ENCODE peak calls at places on chromosomes 16 and 17, in ten cellular contexts. P is Kasumi-1; V is central memory CD4-positive, alpha-beta T cell; Y is germinal center; L is stimulated activated CD4-positive, alpha-beta T cell treated with anti-CD3 and anti-CD28 coated beads, Interleukin-4, amount 100 ng/mL, for 1 hour; Z is T-helper 9 cell; A is nucleus accumbens; G is ELR; C is T-helper 17 cell; J is NAMALWA. E is an unnamed sample.

GRCh38 chr16:85571813-85572619 is 41.1 kb upstream of the GSE1 start:
- DNase-seq in V (no peak), G (no peak), Z (no peak), P (peak), L (no peak), A (no peak), J (peak), Y (peak), C (no peak), E (no peak)

GRCh38 chr16:80058236-80058635 is 457.7 kb upstream of the MAF start:
- DNase-seq in L (no peak), G (no peak), Z (no peak), P (no peak), J (no peak), V (no peak), Y (no peak), A (no peak), C (no peak), E (no peak)

GRCh38 chr16:50797456-50797855 is 55.6 kb downstream of the CYLD start:
- DNase-seq in V (no peak), L (no peak), C (no peak), Z (no peak), J (no peak), P (no peak), A (no peak), Y (no peak), G (peak), E (no peak)

GRCh38 chr16:27999687-28000086 is 63.8 kb downstream of the GSG1L start:
- DNase-seq in L (no peak), J (no peak), G (peak), A (no peak), C (no peak), Z (no peak), Y (no peak), P (no peak), V (no peak), E (no peak)

GRCh38 chr17:72440961-72441360 is 320.1 kb downstream of the SOX9 start:
- DNase-seq in P (no peak), V (no peak), C (no peak), L (no peak), A (no peak), J (no peak), Z (no peak), Y (no peak), G (no peak), E (no peak)

GRCh38 chr17:65474658-65475057 is 86.8 kb downstream of the AXIN2 start:
- DNase-seq in Y (no peak), P (no peak), C (no peak), A (no peak), G (no peak), J (peak), V (no peak), Z (no peak), L (no peak), E (no peak)

GRCh38 chr17:4043862-4044261 is 79.6 kb upstream of the ATP2A3 start:
- DNase-seq in V (peak), Z (peak), L (peak), P (no peak), Y (no peak), C (no peak), G (no peak), A (no peak), J (peak), E (no peak)

GRCh38 chr17:63911657-63912100 is 621 bp upstream of the CSHL1 start:
- DNase-seq in Y (peak), J (peak), A (no peak), P (peak), Z (peak), L (peak), C (peak), V (peak), G (peak), E (peak)

GRCh38 chr17:1853698-1854097 is 23.9 kb downstream of the RPA1 start:
- DNase-seq in A (no peak), C (no peak), P (no peak), J (no peak), V (no peak), L (no peak), G (no peak), Z (no peak), Y (no peak), E (no peak)

GRCh38 chr17:7878234-7878633 is 10.4 kb upstream of the CHD3 start:
- DNase-seq in V (no peak), J (no peak), Y (no peak), A (no peak), C (no peak), L (no peak), Z (no peak), G (no peak), P (no peak), E (no peak)

GRCh38 chr16:48534601-48535340 is 75.2 kb downstream of the N4BP1 start:
- DNase-seq in Z (no peak), C (no peak), G (no peak), A (no peak), J (no peak), L (no peak), Y (no peak), V (no peak), P (no peak), E (no peak)

GRCh38 chr17:9729735-9730420 is 61.5 kb downstream of the DHRS7C start:
- DNase-seq in G (peak), P (no peak), Z (no peak), V (no peak), C (no peak), A (no peak), Y (no peak), J (no peak), L (no peak), E (no peak)

GRCh38 chr16:58471209-58471975 is 28.6 kb upstream of the NDRG4 start:
- DNase-seq in Z (no peak), L (no peak), P (no peak), V (no peak), J (no peak), A (no peak), Y (no peak), G (no peak), C (no peak), E (no peak)

GRCh38 chr16:85354623-85355514 is 242.6 kb upstream of the CIBAR2 start:
- DNase-seq in Y (no peak), J (no peak), Z (no peak), P (peak), C (no peak), G (peak), A (no peak), V (no peak), L (no peak), E (no peak)

GRCh38 chr17:28916302-28916934 is 13.5 kb upstream of the DHRS13 start:
- DNase-seq in J (peak), P (peak), L (peak), V (peak), G (peak), A (no peak), Y (peak), Z (no peak), C (no peak), E (no peak)

GRCh38 chr17:81705518-81706231 is 2.5 kb downstream of the MRPL12 start:
- DNase-seq in L (no peak), C (no peak), Z (no peak), Y (no peak), G (no peak), A (no peak), V (no peak), J (no peak), P (no peak), E (no peak)

GRCh38 chr16:67537636-67538591 is 9.3 kb downstream of the RIPOR1 start:
- DNase-seq in A (no peak), G (peak), Z (peak), L (peak), J (no peak), Y (peak), V (peak), C (peak), P (no peak), E (peak)

GRCh38 chr16:46648656-46649055 is 27.5 kb upstream of the SHCBP1 start:
- DNase-seq in C (no peak), Z (no peak), P (no peak), G (no peak), L (no peak), Y (no peak), V (no peak), J (no peak), A (no peak), E (no peak)

GRCh38 chr17:51044964-51045363 is 75.7 kb downstream of the SPAG9 start:
- DNase-seq in L (no peak), P (no peak), Y (no peak), G (no peak), J (no peak), Z (no peak), A (peak), C (no peak), V (no peak), E (no peak)

GRCh38 chr17:63095879-63096278 is 129.8 kb downstream of the TANC2 start:
- DNase-seq in Z (no peak), G (no peak), Y (no peak), V (no peak), L (no peak), C (no peak), P (no peak), A (no peak), J (no peak), E (no peak)